ENCODE peak calls at places on chromosomes 2 and 18, in nine cellular contexts. P, R, I, T, C, E, Z, A and X are unnamed samples.
A peak's percentile ranks its signal among the peaks of the same experiment; 100 is the strongest.

GRCh38 chr2:183927367-183928355 is 670.7 kb upstream of the ZNF804A start:
- DNase-seq in T (no peak), E (peak; percentile 59), P (peak; percentile 89), A (no peak), Z (no peak), I (no peak), C (no peak), R (no peak), X (no peak)

GRCh38 chr2:33441235-33441810 is 35.1 kb upstream of the RASGRP3 start:
- DNase-seq in E (peak; percentile 84), C (no peak), R (peak; percentile 39), I (no peak), Z (peak; percentile 76), P (peak; percentile 60), A (peak; percentile 24), T (peak; percentile 80), X (peak; percentile 51)

GRCh38 chr2:96940026-96940601 is 46.3 kb downstream of the FAM178B start:
- DNase-seq in I (no peak), C (no peak), Z (no peak), T (no peak), R (no peak), P (no peak), E (no peak), A (no peak), X (no peak)

GRCh38 chr2:23400703-23401102 is 15.7 kb downstream of the KLHL29 start:
- DNase-seq in P (no peak), C (no peak), Z (no peak), T (no peak), R (no peak), E (no peak), A (no peak), I (no peak), X (no peak)

GRCh38 chr18:47168913-47169312 is 7.3 kb downstream of the IER3IP1 start:
- DNase-seq in R (no peak), E (no peak), A (no peak), Z (no peak), T (no peak), I (no peak), C (no peak), P (no peak), X (no peak)

GRCh38 chr2:143399679-143400078 is 270.5 kb downstream of the ARHGAP15 start:
- DNase-seq in T (no peak), C (no peak), A (no peak), Z (no peak), P (no peak), I (no peak), R (no peak), E (no peak), X (no peak)

GRCh38 chr2:203830294-203831055 is 37.1 kb upstream of the CTLA4 start:
- DNase-seq in I (no peak), T (no peak), R (no peak), P (no peak), E (no peak), A (no peak), C (no peak), Z (no peak), X (no peak)

GRCh38 chr2:216777637-216778273 is 82.1 kb downstream of the TNP1 start:
- DNase-seq in R (no peak), P (peak; percentile 69), I (no peak), C (no peak), Z (peak; percentile 52), T (peak; percentile 87), E (peak; percentile 73), A (no peak), X (no peak)

GRCh38 chr18:10482985-10483949 is 28.8 kb downstream of the APCDD1 start:
- DNase-seq in T (no peak), P (no peak), C (no peak), I (no peak), Z (no peak), A (peak; percentile 87), E (no peak), R (no peak), X (no peak)

GRCh38 chr2:111072220-111072871 is 48.4 kb upstream of the BCL2L11 start:
- DNase-seq in C (peak; percentile 18), Z (no peak), T (peak; percentile 44), A (no peak), I (no peak), E (peak; percentile 91), R (no peak), P (peak; percentile 94), X (peak; percentile 1)

GRCh38 chr2:1595274-1595673 is 149.0 kb downstream of the PXDN start:
- DNase-seq in Z (no peak), T (no peak), C (no peak), I (no peak), R (no peak), A (no peak), P (no peak), E (no peak), X (no peak)

GRCh38 chr2:135870571-135870970 is 5.7 kb downstream of the MCM6 start:
- DNase-seq in P (no peak), R (no peak), C (no peak), E (no peak), I (no peak), T (no peak), Z (no peak), A (no peak), X (no peak)

GRCh38 chr18:13614318-13614643 is 112.1 kb downstream of the FAM210A start:
- DNase-seq in Z (no peak), E (no peak), R (no peak), I (no peak), P (no peak), C (no peak), T (no peak), A (no peak), X (no peak)

GRCh38 chr2:48406096-48406495 is 123.9 kb upstream of the STON1 start:
- DNase-seq in A (no peak), Z (no peak), P (no peak), T (no peak), I (no peak), E (no peak), R (no peak), C (no peak), X (no peak)

GRCh38 chr2:142571934-142572333 is 305.5 kb upstream of the KYNU start:
- DNase-seq in P (no peak), T (no peak), I (no peak), R (no peak), C (no peak), E (no peak), A (no peak), Z (no peak), X (no peak)

GRCh38 chr2:47653909-47654789 is 128.8 kb upstream of the MSH6 start:
- DNase-seq in E (peak; percentile 39), A (peak; percentile 51), C (no peak), Z (peak; percentile 60), I (no peak), R (no peak), P (peak; percentile 8), T (peak; percentile 20), X (no peak)

GRCh38 chr2:118292991-118293390 is 204.7 kb downstream of the INSIG2 start:
- DNase-seq in A (no peak), Z (no peak), P (no peak), C (no peak), T (no peak), I (no peak), E (peak; percentile 35), R (no peak), X (peak; percentile 23)

GRCh38 chr2:16218651-16219050 is 278.3 kb downstream of the MYCN start:
- DNase-seq in A (no peak), T (peak; percentile 29), P (no peak), E (no peak), C (no peak), Z (peak; percentile 53), I (no peak), R (no peak), X (no peak)

GRCh38 chr2:99670768-99671734 is 181.2 kb upstream of the REV1 start:
- DNase-seq in Z (peak; percentile 37), E (no peak), I (no peak), P (peak; percentile 71), C (no peak), R (no peak), A (no peak), T (no peak), X (no peak)

DNA sequence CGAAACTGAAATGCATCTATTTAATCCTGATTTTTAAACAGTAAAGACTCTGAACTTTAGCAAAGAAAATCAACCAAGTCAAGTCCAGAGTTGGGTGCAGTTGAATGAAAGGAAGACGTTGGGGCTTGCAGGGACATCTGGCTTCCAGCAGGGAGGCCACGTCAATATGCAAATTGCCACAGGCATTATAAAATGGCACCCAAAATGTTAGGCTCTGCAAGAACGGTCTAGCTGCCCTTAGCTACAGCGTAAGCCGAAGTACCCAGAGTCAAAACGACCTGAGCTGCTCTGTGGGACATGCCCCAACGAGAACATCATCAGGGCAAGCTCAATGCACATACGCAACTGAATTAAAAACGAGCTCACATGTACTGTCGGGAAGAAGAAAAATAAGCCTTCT is 30.7 kb downstream of the DOCK10 start:
- DNase-seq in C (no peak), Z (no peak), A (no peak), P (no peak), E (no peak), I (no peak), T (no peak), R (no peak), X (no peak)
- TF ChIP-seq CTCF in C (no peak), Z (no peak), A (no peak), P (no peak), E (no peak), I (no peak), T (no peak), R (no peak), X (no peak)

GRCh38 chr2:115946341-115946740 is 1503.9 kb downstream of the DPP10 start:
- DNase-seq in C (no peak), E (no peak), T (no peak), R (no peak), Z (no peak), P (no peak), I (no peak), A (no peak), X (no peak)
- H3K4me3 ChIP-seq in C (no peak overlapping the region), E (no peak overlapping the region), T (no peak overlapping the region), R (no peak overlapping the region), Z (no peak overlapping the region), P (no peak overlapping the region), I (no peak overlapping the region), A (no peak overlapping the region), X (no peak overlapping the region)

DNA sequence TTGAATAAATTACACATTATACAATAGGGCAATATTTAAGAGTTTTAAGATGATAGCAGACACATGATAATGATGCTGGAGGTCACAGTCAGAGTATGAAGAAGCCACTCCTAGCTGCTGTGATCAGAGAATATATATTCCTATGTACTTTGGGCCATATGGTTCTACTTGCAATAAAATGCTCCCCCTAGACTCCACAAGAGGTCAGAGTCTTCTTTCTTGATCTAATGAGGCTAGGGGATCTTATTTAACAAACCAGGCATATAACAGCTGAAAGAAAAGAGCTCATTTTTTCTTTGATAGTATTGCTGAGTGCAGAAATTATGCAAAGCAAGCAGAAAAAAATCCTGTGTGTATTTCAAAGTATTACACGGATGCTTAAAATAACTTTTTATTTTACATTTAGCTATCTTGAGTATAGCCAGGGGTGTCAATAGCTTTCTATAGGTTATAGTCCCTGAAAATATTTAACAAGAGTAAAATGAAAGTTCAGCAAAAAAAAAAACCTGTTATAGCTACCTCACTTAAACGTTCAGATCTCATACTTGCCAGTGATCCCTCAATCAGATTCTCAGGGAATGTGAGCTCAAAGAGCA is 748.7 kb upstream of the CHAC2 start:
- DNase-seq in T (peak; percentile 14), P (no peak), R (no peak), A (no peak), E (peak; percentile 7), Z (peak; percentile 48), C (no peak), I (no peak), X (no peak)
- TF ChIP-seq CTCF in T (peak; percentile 20), P (peak; percentile 46), R (no peak), A (no peak), E (peak; percentile 11), Z (peak; percentile 16), C (peak; percentile 51), I (no peak), X (peak; percentile 10)

GRCh38 chr2:238566001-238566645 is 139.4 kb downstream of the ASB1 start:
- DNase-seq in E (no peak), T (no peak), I (peak; percentile 19), R (no peak), Z (no peak), C (no peak), P (no peak), A (no peak), X (no peak)
- H3K4me3 ChIP-seq in E (no peak overlapping the region), T (no peak overlapping the region), I (no peak overlapping the region), R (no peak overlapping the region), Z (no peak overlapping the region), C (no peak overlapping the region), P (no peak overlapping the region), A (no peak overlapping the region), X (no peak overlapping the region)